ENCODE peak calls at places on chromosomes 5 and 9, in eight cellular contexts. J is A673, T is psoas muscle, A is fibroblast of lung, Z is SJSA1, S is neural progenitor cell, P is heart right ventricle, D is A549. N is an unnamed sample.

GRCh38 chr9:132632426-132632825 is 37.4 kb downstream of the DDX31 start:
- DNase-seq in J (no peak), T (no peak), A (no peak), Z (no peak), S (no peak), P (no peak), D (no peak), N (no peak)

GRCh38 chr5:1107167-1108007 is 4.5 kb downstream of the SLC12A7 start:
- DNase-seq in J (no peak), T (no peak), A (no peak), Z (no peak), S (no peak), P (no peak), D (no peak), N (no peak)

GRCh38 chr9:89422151-89422918 is 75.6 kb downstream of the SEMA4D start:
- DNase-seq in J (no peak), T (no peak), A (peak; percentile 60), Z (peak; percentile 33), S (no peak), P (no peak), D (no peak), N (no peak)

GRCh38 chr5:34688015-34688800 is 32.1 kb downstream of the RAI14 start:
- DNase-seq in J (no peak), T (no peak), A (peak; percentile 37), Z (no peak), S (no peak), P (no peak), D (no peak), N (no peak)

GRCh38 chr5:73963021-73963420 is 337.0 kb downstream of the ARHGEF28 start:
- DNase-seq in J (no peak), T (no peak), A (peak; percentile 89), Z (no peak), S (no peak), P (no peak), D (no peak), N (no peak)

GRCh38 chr9:96201140-96201539 is 100.8 kb downstream of the HSD17B3 start:
- DNase-seq in J (no peak), T (no peak), A (no peak), Z (no peak), S (no peak), P (no peak), D (no peak), N (no peak)

GRCh38 chr5:172713113-172713808 is 57.7 kb downstream of the DUSP1 start:
- DNase-seq in J (peak; percentile 47), T (peak; percentile 67), A (no peak), Z (peak; percentile 76), S (peak; percentile 66), P (peak; percentile 77), D (peak; percentile 62), N (no peak)

GRCh38 chr5:81750308-81751008 is 439 bp downstream of the SSBP2 start:
- DNase-seq in J (no peak), T (no peak), A (no peak), Z (no peak), S (peak; percentile 56), P (no peak), D (no peak), N (no peak)

GRCh38 chr5:77066191-77066590 is 20.9 kb downstream of the ZBED3 start:
- DNase-seq in J (no peak), T (no peak), A (no peak), Z (no peak), S (no peak), P (no peak), D (no peak), N (no peak)

GRCh38 chr9:81535542-81536241 is 153.7 kb downstream of the TLE1 start:
- DNase-seq in J (peak; percentile 9), T (no peak), A (peak; percentile 84), Z (peak; percentile 83), S (peak; percentile 90), P (no peak), D (peak; percentile 99), N (no peak)

GRCh38 chr5:90408571-90409317 is 812 bp downstream of the CETN3 start:
- DNase-seq in J (peak; percentile 1), T (no peak), A (no peak), Z (no peak), S (peak; percentile 16), P (no peak), D (no peak), N (no peak)

GRCh38 chr9:113274474-113275146 is 762 bp downstream of the CDC26 start:
- DNase-seq in J (peak; percentile 72), T (no peak), A (peak; percentile 43), Z (peak; percentile 57), S (peak; percentile 87), P (no peak), D (peak; percentile 66), N (peak; percentile 69)

GRCh38 chr5:67262202-67262601 is 65.6 kb upstream of the CD180 start:
- DNase-seq in J (no peak), T (no peak), A (no peak), Z (no peak), S (no peak), P (no peak), D (no peak), N (no peak)

GRCh38 chr9:90724112-90724511 is 77.5 kb upstream of the SYK start:
- DNase-seq in J (no peak), T (no peak), A (no peak), Z (no peak), S (no peak), P (no peak), D (no peak), N (no peak)
- H3K4me3 ChIP-seq in J (no peak overlapping the region), T (no peak overlapping the region), A (no peak overlapping the region), Z (no peak overlapping the region), S (no peak overlapping the region), P (no peak overlapping the region), D (no peak overlapping the region), N (no peak overlapping the region)

GRCh38 chr9:124008307-124008854 is 3.2 kb upstream of the LHX2 start:
- DNase-seq in J (no peak), T (no peak), A (no peak), Z (no peak), S (peak; percentile 91), P (no peak), D (no peak), N (no peak)

GRCh38 chr9:124006448-124007156 is 5.0 kb upstream of the LHX2 start:
- DNase-seq in J (no peak), T (no peak), A (no peak), Z (no peak), S (peak; percentile 61), P (no peak), D (no peak), N (no peak)

GRCh38 chr9:124007157-124007460 is 4.5 kb upstream of the LHX2 start:
- DNase-seq in J (no peak), T (no peak), A (no peak), Z (no peak), S (peak; percentile 54), P (no peak), D (no peak), N (no peak)

GRCh38 chr9:124008855-124009834 is 2.4 kb upstream of the LHX2 start:
- DNase-seq in J (no peak), T (no peak), A (no peak), Z (no peak), S (peak; percentile 86), P (no peak), D (no peak), N (no peak)

DNA sequence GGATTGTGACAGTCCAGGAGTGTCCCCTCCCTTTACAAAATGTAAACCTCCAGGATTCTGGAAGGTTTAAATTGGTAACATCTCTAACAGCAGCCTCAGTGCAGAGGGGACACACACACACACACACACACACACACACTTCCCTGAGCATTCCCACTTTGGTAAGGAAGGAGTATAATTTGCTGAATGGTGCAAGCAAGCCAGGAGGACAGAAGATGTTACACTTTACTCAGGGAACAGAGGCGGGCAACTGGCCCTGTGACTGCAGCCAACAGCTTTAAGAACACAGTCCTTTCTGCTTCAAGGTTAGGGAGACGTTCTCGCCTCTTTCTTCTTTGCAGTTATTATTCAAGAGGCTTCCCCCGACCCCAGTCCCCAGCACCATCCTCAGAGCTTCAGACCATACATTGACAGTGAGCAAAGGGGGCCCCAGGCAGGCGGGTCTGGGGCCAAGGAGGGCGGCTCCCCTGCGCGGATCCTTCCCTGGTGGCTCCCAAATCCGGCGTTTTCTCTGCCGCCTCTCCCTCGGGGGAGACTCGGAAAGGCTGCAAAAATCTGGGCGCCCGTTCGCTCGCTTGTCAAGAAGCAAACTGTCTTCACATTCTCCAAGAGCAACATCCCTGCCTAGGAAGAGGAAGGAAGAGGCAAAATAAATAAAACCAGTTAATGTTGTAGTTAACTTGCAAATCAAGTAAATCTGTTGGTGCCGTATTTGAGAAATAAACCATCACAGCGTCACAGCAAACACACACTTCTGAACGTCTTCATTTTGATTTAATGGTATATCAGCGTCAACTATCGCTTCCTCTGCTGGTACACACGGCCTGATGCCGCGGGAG is 3.9 kb upstream of the LHX2 start:
- DNase-seq in J (no peak), T (no peak), A (no peak), Z (no peak), S (peak; percentile 30), P (no peak), D (no peak), N (no peak)
- H3K4me3 ChIP-seq in J (no peak overlapping the region), T (peak overlapping the region; percentile 53), A (no peak overlapping the region), Z (no peak overlapping the region), S (peak overlapping the region; percentile 76), P (no peak overlapping the region), D (peak overlapping the region; percentile 51), N (no peak overlapping the region)

DNA sequence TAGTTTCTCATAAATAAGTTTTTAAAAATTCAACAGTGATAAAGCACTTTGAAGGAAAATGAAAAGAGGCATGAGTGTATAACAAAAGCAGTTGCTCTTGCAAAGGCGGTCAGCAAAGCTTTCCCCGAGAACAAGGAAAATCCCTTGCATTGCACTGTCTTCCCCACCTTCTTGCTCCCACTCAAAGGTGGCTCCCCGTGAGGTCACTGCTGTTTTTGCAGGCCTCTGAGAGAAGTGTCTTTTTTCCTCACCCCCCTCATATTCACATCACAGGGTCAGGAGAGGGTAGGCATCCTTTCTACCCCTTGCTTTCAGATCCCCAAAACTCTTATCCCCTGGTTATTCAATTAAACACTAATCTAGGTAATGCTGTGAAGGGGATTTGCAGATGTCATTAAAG is 15.2 kb upstream of the SLC36A1 start:
- DNase-seq in J (no peak), T (no peak), A (no peak), Z (no peak), S (no peak), P (no peak), D (no peak), N (no peak)
- H3K4me3 ChIP-seq in J (no peak overlapping the region), T (peak overlapping the region; percentile 47), A (no peak overlapping the region), Z (no peak overlapping the region), S (no peak overlapping the region), P (no peak overlapping the region), D (no peak overlapping the region), N (no peak overlapping the region)

GRCh38 chr5:99032234-99033013 is 103.6 kb upstream of the CHD1 start:
- DNase-seq in J (peak; percentile 80), T (peak; percentile 23), A (peak; percentile 68), Z (peak; percentile 74), S (peak; percentile 74), P (no peak), D (peak; percentile 76), N (peak; percentile 54)

GRCh38 chr5:99030871-99031440 is 102.1 kb upstream of the CHD1 start:
- DNase-seq in J (no peak), T (no peak), A (no peak), Z (no peak), S (no peak), P (no peak), D (no peak), N (no peak)

GRCh38 chr5:99034336-99034735 is 105.5 kb upstream of the CHD1 start:
- DNase-seq in J (peak; percentile 41), T (no peak), A (peak; percentile 61), Z (no peak), S (no peak), P (no peak), D (no peak), N (no peak)

GRCh38 chr5:99035942-99036341 is 107.1 kb upstream of the CHD1 start:
- DNase-seq in J (no peak), T (no peak), A (no peak), Z (no peak), S (no peak), P (no peak), D (no peak), N (no peak)

GRCh38 chr5:99033014-99033931 is 104.5 kb upstream of the CHD1 start:
- DNase-seq in J (no peak), T (no peak), A (no peak), Z (peak; percentile 56), S (no peak), P (no peak), D (no peak), N (no peak)
- H3K4me3 ChIP-seq in J (peak overlapping the region; percentile 33), T (peak overlapping the region; percentile 47), A (peak overlapping the region; percentile 42), Z (peak overlapping the region; percentile 34), S (no peak overlapping the region), P (peak overlapping the region; percentile 37), D (peak overlapping the region; percentile 25), N (peak overlapping the region; percentile 49)